ENCODE peak calls at places on chromosomes 4 and X, in five cellular contexts. Q is activated B cell treated with CpG ODN at 0.5 μM for 24 hours, R is psoas muscle, W is body of pancreas, M is lower leg skin. B is an unnamed sample.

GRCh38 chrX:2897311-2897689 is 31.8 kb downstream of the ARSD start:
- DNase-seq in Q (no peak), M (no peak), W (peak), R (no peak), B (no peak)

GRCh38 chr4:127775843-127776242 is 6.3 kb upstream of the HSPA4L start:
- DNase-seq in M (no peak), W (no peak), R (no peak), Q (no peak), B (no peak)

GRCh38 chr4:155491336-155492131 is 114.8 kb upstream of the MAP9 start:
- DNase-seq in W (no peak), Q (no peak), M (no peak), R (no peak), B (no peak)

GRCh38 chrX:112868586-112868985 is 28.0 kb upstream of the AMOT start:
- DNase-seq in R (no peak), Q (no peak), M (no peak), W (no peak), B (no peak)

GRCh38 chr4:10611673-10612072 is 72.9 kb downstream of the CLNK start:
- DNase-seq in M (no peak), W (peak), R (no peak), Q (no peak), B (no peak)

GRCh38 chr4:75718529-75718928 is 5.8 kb upstream of the USO1 start:
- DNase-seq in Q (no peak), W (no peak), M (no peak), R (no peak), B (no peak)

GRCh38 chr4:168845897-168846296 is 164.2 kb downstream of the CBR4 start:
- DNase-seq in W (no peak), M (no peak), R (no peak), Q (no peak), B (no peak)

GRCh38 chr4:40264497-40264896 is 67.7 kb downstream of the RHOH start:
- DNase-seq in M (no peak), R (no peak), W (no peak), Q (no peak), B (no peak)

GRCh38 chr4:22999419-22999818 is 306.7 kb downstream of the GBA3 start:
- DNase-seq in R (no peak), Q (no peak), M (no peak), W (no peak), B (no peak)

GRCh38 chr4:126306152-126306869 is 991.6 kb downstream of the FAT4 start:
- DNase-seq in Q (no peak), W (peak), R (no peak), M (peak), B (no peak)

GRCh38 chr4:71449878-71450277 is 111.1 kb downstream of the SLC4A4 start:
- DNase-seq in M (no peak), Q (no peak), R (no peak), W (no peak), B (no peak)

GRCh38 chr4:54913751-54914526 is 211.5 kb downstream of the KDR start:
- DNase-seq in Q (no peak), R (no peak), W (no peak), M (peak), B (no peak)

DNA sequence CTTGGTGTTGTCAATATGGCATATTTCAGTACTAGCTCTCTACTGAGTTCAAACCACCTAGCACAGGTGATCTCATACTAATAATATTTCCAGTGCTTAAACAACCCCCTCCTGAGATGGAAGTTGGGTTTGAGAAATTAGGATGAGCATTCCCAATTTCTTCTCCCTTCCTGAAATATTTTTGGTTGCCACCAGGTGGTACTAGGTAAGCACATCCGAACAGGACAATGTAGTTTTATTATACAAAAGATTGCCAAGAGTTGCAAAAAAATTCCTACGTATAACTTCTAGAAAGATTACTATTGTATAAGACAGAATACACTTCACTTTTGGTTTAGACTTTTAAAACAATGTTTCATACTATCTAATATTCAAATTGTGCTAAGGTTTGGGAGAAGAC is 484.5 kb downstream of the PACRGL start:
- DNase-seq in W (no peak), Q (no peak), R (no peak), M (no peak), B (no peak)
- TF ChIP-seq CTCF in W (peak), Q (no peak), R (no peak), M (no peak), B (peak)

GRCh38 chr4:30153427-30153826 is 566.7 kb upstream of the PCDH7 start:
- DNase-seq in M (no peak), Q (no peak), R (no peak), W (no peak), B (no peak)
- TF ChIP-seq CTCF in M (no peak), Q (no peak), R (no peak), W (no peak), B (no peak)

DNA sequence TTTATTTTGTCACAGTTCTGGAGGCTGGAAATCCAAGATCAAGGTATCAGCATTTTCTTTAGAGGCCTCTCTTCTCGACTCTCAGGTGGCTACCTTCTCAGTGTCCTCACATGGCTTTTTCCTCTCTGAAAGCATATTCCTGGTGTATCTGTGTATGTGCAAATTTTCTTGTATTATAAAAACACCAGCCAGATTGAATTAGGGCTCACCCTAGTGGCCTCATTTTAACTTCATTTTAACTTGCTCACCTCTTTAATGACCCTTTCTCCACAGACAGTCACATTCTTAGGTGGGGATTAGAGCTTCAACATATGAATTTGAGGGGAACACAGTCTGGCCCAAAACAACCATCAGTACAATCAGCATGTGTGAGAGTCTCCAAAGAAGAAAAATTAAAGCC is 542.4 kb upstream of the FAM241A start:
- DNase-seq in Q (no peak), R (no peak), M (no peak), W (no peak), B (no peak)
- TF ChIP-seq CTCF in Q (no peak), R (no peak), M (no peak), W (no peak), B (no peak)

GRCh38 chr4:68577590-68577989 is 1.5 kb upstream of the UGT2B17 start:
- DNase-seq in Q (no peak), M (no peak), R (no peak), W (no peak), B (no peak)
- TF ChIP-seq CTCF in Q (no peak), M (no peak), R (no peak), W (no peak), B (no peak)

GRCh38 chr4:63921561-63921960 is 487.7 kb downstream of the TECRL start:
- DNase-seq in M (no peak), W (no peak), Q (no peak), R (no peak), B (no peak)
- TF ChIP-seq CTCF in M (no peak), W (no peak), Q (no peak), R (no peak), B (no peak)

DNA sequence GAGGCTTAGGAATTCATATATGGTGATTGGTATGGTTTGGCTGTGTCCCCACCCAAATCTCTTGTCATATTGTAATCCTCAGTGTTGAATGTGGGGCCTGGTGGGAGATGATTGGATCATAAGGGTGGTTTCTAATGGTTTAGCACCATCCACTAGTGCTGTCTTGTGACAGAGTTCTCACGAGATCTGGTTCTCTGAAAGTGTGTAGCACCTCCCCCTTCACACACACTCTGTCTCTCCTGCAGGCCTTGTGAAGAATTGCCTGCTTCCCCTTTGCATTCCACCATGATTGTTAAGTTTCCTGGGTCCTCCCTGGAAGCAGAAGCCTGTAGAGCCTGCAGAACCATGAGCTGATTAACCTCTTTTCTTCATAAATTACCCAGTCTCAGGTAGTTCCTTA is 135.8 kb upstream of the FAT1 start:
- DNase-seq in M (no peak), W (no peak), R (no peak), Q (no peak), B (no peak)
- TF ChIP-seq CTCF in M (no peak), W (no peak), R (no peak), Q (no peak), B (no peak)

GRCh38 chrX:48470110-48470832 is at the start of gene SLC38A5:
- DNase-seq in W (no peak), R (no peak), Q (no peak), M (no peak), B (no peak)

GRCh38 chrX:48472225-48472624 is 2.2 kb upstream of the SLC38A5 start:
- DNase-seq in Q (no peak), M (no peak), R (no peak), W (peak), B (no peak)

GRCh38 chrX:48468693-48469691 is 1.1 kb downstream of the SLC38A5 start:
- DNase-seq in M (no peak), R (no peak), W (no peak), Q (no peak), B (no peak)

GRCh38 chrX:48471504-48471903 is 1.4 kb upstream of the SLC38A5 start:
- DNase-seq in M (no peak), W (no peak), R (no peak), Q (no peak), B (no peak)

DNA sequence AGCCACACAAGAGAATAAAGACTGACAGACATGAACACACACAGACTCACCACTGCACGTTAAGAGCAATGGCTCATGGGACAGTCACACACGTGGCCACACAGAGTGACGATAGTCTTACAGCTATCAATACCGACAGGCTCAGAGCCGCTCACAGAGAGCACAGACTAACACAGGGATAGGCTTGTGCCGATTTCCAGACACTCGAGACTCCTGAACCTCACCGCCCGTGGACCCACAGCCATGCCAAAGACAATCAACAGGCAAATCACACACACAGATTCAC is 716 bp upstream of the SLC38A5 start:
- DNase-seq in M (no peak), R (no peak), W (no peak), Q (no peak), B (no peak)
- TF ChIP-seq CTCF in M (no peak), R (no peak), W (no peak), Q (no peak), B (no peak)

B was measured in progenitor cell of endocrine pancreas.